ENCODE peak calls at places on chromosomes 2 and 18, in nine cellular contexts. Z is chondrocyte, K is cardiac fibroblast, N is fibroblast of mammary gland, G is lower leg skin, I is GM20000, A is adrenal gland, X is body of pancreas, V is neural crest cell. L is an unnamed sample.
A peak's percentile ranks its signal among the peaks of the same experiment; 100 is the strongest.

GRCh38 chr2:16223481-16224177 is 283.3 kb downstream of the MYCN start:
- DNase-seq in K (no peak), X (no peak), Z (no peak), A (no peak), N (no peak), G (no peak), I (no peak), V (peak; percentile 53), L (no peak)

GRCh38 chr18:43515481-43515880 is 238.2 kb upstream of the SYT4 start:
- DNase-seq in X (no peak), V (no peak), Z (no peak), K (no peak), G (no peak), N (no peak), I (no peak), A (no peak), L (no peak)

GRCh38 chr2:199757466-199757865 is 93.5 kb downstream of the FTCDNL1 start:
- DNase-seq in K (peak; percentile 16), Z (no peak), X (peak; percentile 25), V (no peak), A (peak; percentile 45), N (peak; percentile 18), I (no peak), G (peak; percentile 28), L (no peak)

GRCh38 chr2:96264656-96265348 is 995 bp downstream of the TMEM127 start:
- DNase-seq in X (no peak), V (peak; percentile 28), A (no peak), G (no peak), I (peak; percentile 72), K (peak; percentile 56), N (peak; percentile 28), Z (no peak), L (no peak)

GRCh38 chr2:238919307-238919706 is 71.4 kb downstream of the TWIST2 start:
- DNase-seq in A (no peak), X (no peak), I (no peak), N (no peak), G (no peak), Z (peak; percentile 41), V (no peak), K (no peak), L (no peak)

GRCh38 chr2:149877913-149878312 is 290.3 kb upstream of the MMADHC start:
- DNase-seq in Z (no peak), K (no peak), G (no peak), X (peak; percentile 21), N (peak; percentile 10), I (no peak), V (no peak), A (no peak), L (no peak)

GRCh38 chr2:8543412-8544167 is 138.3 kb upstream of the ID2 start:
- DNase-seq in K (peak; percentile 85), A (peak; percentile 73), Z (no peak), V (no peak), G (peak; percentile 61), X (peak; percentile 33), N (peak; percentile 89), I (peak; percentile 76), L (peak; percentile 70)

GRCh38 chr2:134852518-134852917 is 14.1 kb downstream of the ACMSD start:
- DNase-seq in G (no peak), A (no peak), X (no peak), I (no peak), V (no peak), K (no peak), N (no peak), Z (no peak), L (no peak)

GRCh38 chr18:77267957-77268356 is 18.3 kb downstream of the GALR1 start:
- DNase-seq in K (no peak), Z (no peak), G (no peak), A (no peak), N (no peak), I (no peak), V (no peak), X (no peak), L (no peak)

GRCh38 chr2:39593439-39594393 is 72.0 kb upstream of the TMEM178A start:
- DNase-seq in A (peak; percentile 64), X (peak; percentile 79), I (peak; percentile 34), V (no peak), Z (no peak), K (peak; percentile 92), G (peak; percentile 21), N (peak; percentile 81), L (peak; percentile 74)

GRCh38 chr2:75595541-75596395 is 35.0 kb upstream of the EVA1A start:
- DNase-seq in V (no peak), X (no peak), I (no peak), N (peak; percentile 89), G (no peak), K (peak; percentile 31), A (no peak), Z (no peak), L (peak; percentile 75)

GRCh38 chr2:47360937-47361336 is 42.0 kb upstream of the MSH2 start:
- DNase-seq in G (no peak), I (no peak), Z (no peak), N (peak; percentile 96), A (no peak), X (no peak), K (no peak), V (no peak), L (peak; percentile 61)

GRCh38 chr2:235268535-235268934 is 225.3 kb upstream of the AGAP1 start:
- DNase-seq in N (peak; percentile 28), V (no peak), K (peak; percentile 77), Z (no peak), I (no peak), X (no peak), A (no peak), G (no peak), L (no peak)

GRCh38 chr2:43197568-43197896 is 28.9 kb downstream of the ZFP36L2 start:
- DNase-seq in A (no peak), X (no peak), G (no peak), N (no peak), Z (no peak), I (no peak), K (no peak), V (no peak), L (no peak)

GRCh38 chr2:43105586-43106562 is 120.5 kb downstream of the ZFP36L2 start:
- DNase-seq in G (no peak), X (peak; percentile 35), Z (no peak), V (no peak), I (peak; percentile 77), K (peak; percentile 79), A (peak; percentile 62), N (peak; percentile 59), L (no peak)

GRCh38 chr2:199979841-199980628 is 24.7 kb downstream of the MAIP1 start:
- DNase-seq in A (peak; percentile 81), V (peak; percentile 87), I (peak; percentile 48), X (peak; percentile 82), K (peak; percentile 88), G (peak; percentile 81), Z (no peak), N (peak; percentile 86), L (peak; percentile 61)

GRCh38 chr2:144509548-144510205 is 10.2 kb downstream of the ZEB2 start:
- DNase-seq in G (no peak), X (no peak), A (no peak), Z (no peak), N (no peak), I (no peak), K (no peak), V (no peak), L (no peak)

GRCh38 chr2:130776550-130776949 is 21.2 kb downstream of the AMER3 start:
- DNase-seq in I (no peak), X (no peak), V (no peak), Z (no peak), G (no peak), N (no peak), K (no peak), A (no peak), L (no peak)

GRCh38 chr2:96594282-96594681 is 43.8 kb downstream of the KANSL3 start:
- DNase-seq in V (no peak), N (no peak), G (no peak), A (no peak), X (no peak), K (no peak), Z (no peak), I (no peak), L (no peak)

GRCh38 chr2:204645018-204645775 is 99.9 kb downstream of the PARD3B start:
- DNase-seq in K (no peak), N (peak; percentile 22), I (no peak), Z (no peak), G (no peak), X (no peak), A (no peak), V (no peak), L (no peak)

DNA sequence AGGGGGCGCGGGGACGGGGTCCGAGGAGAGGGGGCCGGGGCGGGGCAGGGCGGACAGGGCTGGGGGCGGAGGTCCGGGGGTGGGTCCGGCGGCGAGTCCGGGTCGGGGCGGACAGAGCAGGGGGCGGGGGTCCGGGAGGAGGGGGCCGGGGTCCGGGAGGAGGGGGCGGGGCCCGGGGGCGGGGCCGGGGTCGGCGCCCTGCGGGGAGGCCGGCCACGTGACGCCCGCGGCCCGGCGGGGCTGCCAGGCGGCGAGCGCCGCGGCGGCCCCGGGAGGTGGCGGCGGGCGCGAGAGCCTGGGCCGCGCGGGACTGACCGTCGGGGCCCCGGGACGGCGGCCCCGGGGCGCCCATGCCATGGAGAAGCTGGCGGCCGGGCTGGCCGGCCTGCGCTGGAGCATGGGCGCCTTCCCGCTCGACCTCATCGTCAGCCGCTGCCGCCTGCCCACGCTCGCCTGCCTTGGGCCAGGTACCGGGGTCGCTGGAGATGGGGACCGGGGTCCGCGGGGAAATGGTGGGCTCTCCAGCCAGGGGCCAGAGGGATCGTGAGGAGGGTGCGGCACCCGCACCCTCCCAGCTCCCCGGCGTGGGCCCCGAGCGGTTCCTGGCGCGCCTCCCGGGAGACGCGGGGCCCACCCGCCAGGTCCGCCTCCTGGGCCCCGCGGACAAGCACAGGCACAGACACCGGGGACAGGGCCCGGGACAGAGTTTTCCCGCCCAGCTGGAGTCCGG is at the start of gene GAREM2:
- DNase-seq in K (no peak), X (no peak), G (no peak), I (peak; percentile 67), N (no peak), V (no peak), Z (no peak), A (no peak), L (no peak)
- TF ChIP-seq CTCF in K (no peak), X (no peak), G (no peak), I (no peak), N (no peak), V (no peak), Z (no peak), A (no peak), L (no peak)

GRCh38 chr2:158530829-158531228 is 74.1 kb downstream of the PKP4 start:
- DNase-seq in X (no peak), I (no peak), G (no peak), N (no peak), A (no peak), V (no peak), K (no peak), Z (no peak), L (no peak)
- TF ChIP-seq CTCF in X (no peak), I (no peak), G (no peak), N (no peak), A (no peak), V (no peak), K (no peak), Z (no peak), L (no peak)

GRCh38 chr18:6401687-6402086 is 13.0 kb downstream of the L3MBTL4 start:
- DNase-seq in Z (no peak), K (no peak), N (no peak), A (no peak), I (no peak), V (peak; percentile 18), X (no peak), G (no peak), L (no peak)
- TF ChIP-seq CTCF in Z (peak; percentile 61), K (no peak), N (no peak), A (no peak), I (peak; percentile 14), V (peak; percentile 50), X (no peak), G (no peak), L (peak; percentile 2)

GRCh38 chr18:66819235-66819634 is 215.3 kb upstream of the CDH19 start:
- DNase-seq in I (no peak), K (no peak), Z (no peak), X (no peak), V (no peak), G (no peak), N (no peak), A (no peak), L (no peak)
- TF ChIP-seq CTCF in I (no peak), K (peak; percentile 6), Z (peak; percentile 52), X (no peak), V (peak; percentile 55), G (no peak), N (no peak), A (no peak), L (no peak)

L was measured in AG09309.